ENCODE peak calls at places on chromosomes 6 and 20, in six cellular contexts. G, R, W, L, P and H are unnamed samples.

GRCh38 chr20:24480523-24480922 is 11.1 kb downstream of the SYNDIG1 start:
- DNase-seq in G (no peak), R (no peak), W (no peak), L (no peak), P (no peak), H (no peak)

GRCh38 chr20:12171927-12172581 is 254.4 kb downstream of the BTBD3 start:
- DNase-seq in G (peak; percentile 84), R (no peak), W (peak; percentile 24), L (no peak), P (no peak), H (no peak)

GRCh38 chr6:164942271-164942670 is 367.1 kb downstream of the C6orf118 start:
- DNase-seq in G (no peak), R (no peak), W (no peak), L (no peak), P (no peak), H (no peak)

GRCh38 chr6:131524695-131525336 is 48.2 kb upstream of the ARG1 start:
- DNase-seq in G (no peak), R (no peak), W (no peak), L (no peak), P (no peak), H (peak; percentile 42)

GRCh38 chr6:8478418-8478817 is 43.1 kb upstream of the SLC35B3 start:
- DNase-seq in G (no peak), R (no peak), W (no peak), L (no peak), P (no peak), H (no peak)

GRCh38 chr20:34112600-34113061 is 588 bp upstream of the EIF2S2 start:
- DNase-seq in G (peak; percentile 31), R (peak; percentile 56), W (peak; percentile 63), L (no peak), P (peak; percentile 56), H (peak; percentile 54)

GRCh38 chr6:88105741-88106340 is 58.2 kb downstream of the SPACA1 start:
- DNase-seq in G (no peak), R (no peak), W (no peak), L (no peak), P (no peak), H (no peak)

GRCh38 chr6:142361765-142362540 is 60.1 kb downstream of the ADGRG6 start:
- DNase-seq in G (peak; percentile 96), R (no peak), W (peak; percentile 86), L (no peak), P (no peak), H (no peak)

GRCh38 chr6:52388790-52389189 is 26.8 kb downstream of the PAQR8 start:
- DNase-seq in G (no peak), R (no peak), W (no peak), L (no peak), P (no peak), H (no peak)

GRCh38 chr6:118774596-118774995 is 119.4 kb upstream of the ASF1A start:
- DNase-seq in G (no peak), R (no peak), W (peak; percentile 48), L (no peak), P (no peak), H (no peak)

GRCh38 chr6:149806127-149806526 is 56.6 kb downstream of the PCMT1 start:
- DNase-seq in G (peak; percentile 31), R (no peak), W (peak; percentile 37), L (peak; percentile 7), P (no peak), H (peak; percentile 65)

GRCh38 chr6:157235600-157236039 is 87.7 kb downstream of the TMEM242 start:
- DNase-seq in G (peak; percentile 33), R (no peak), W (peak; percentile 87), L (no peak), P (peak; percentile 80), H (no peak)

GRCh38 chr6:12439296-12439695 is 149.1 kb downstream of the EDN1 start:
- DNase-seq in G (no peak), R (no peak), W (no peak), L (no peak), P (peak; percentile 94), H (no peak)

GRCh38 chr6:128365520-128366160 is 154.8 kb downstream of the PTPRK start:
- DNase-seq in G (no peak), R (no peak), W (no peak), L (no peak), P (no peak), H (no peak)

GRCh38 chr6:128367437-128367836 is 153.0 kb downstream of the PTPRK start:
- DNase-seq in G (no peak), R (no peak), W (no peak), L (no peak), P (no peak), H (no peak)

GRCh38 chr6:128370072-128370471 is 150.3 kb downstream of the PTPRK start:
- DNase-seq in G (peak; percentile 78), R (no peak), W (peak; percentile 88), L (no peak), P (no peak), H (no peak)

GRCh38 chr6:128371113-128371512 is 149.3 kb downstream of the PTPRK start:
- DNase-seq in G (no peak), R (no peak), W (no peak), L (no peak), P (no peak), H (no peak)

GRCh38 chr6:128368213-128369000 is 152.0 kb downstream of the PTPRK start:
- DNase-seq in G (no peak), R (no peak), W (peak; percentile 23), L (no peak), P (no peak), H (no peak)
- H3K4me1 ChIP-seq in G (no peaks in the 10 kb centered on the region), R (no peaks in the 10 kb centered on the region), W (peaks cover 17% of the 10 kb centered on the region), L (no peaks in the 10 kb centered on the region), P (no peaks in the 10 kb centered on the region), H (no peaks in the 10 kb centered on the region)

DNA sequence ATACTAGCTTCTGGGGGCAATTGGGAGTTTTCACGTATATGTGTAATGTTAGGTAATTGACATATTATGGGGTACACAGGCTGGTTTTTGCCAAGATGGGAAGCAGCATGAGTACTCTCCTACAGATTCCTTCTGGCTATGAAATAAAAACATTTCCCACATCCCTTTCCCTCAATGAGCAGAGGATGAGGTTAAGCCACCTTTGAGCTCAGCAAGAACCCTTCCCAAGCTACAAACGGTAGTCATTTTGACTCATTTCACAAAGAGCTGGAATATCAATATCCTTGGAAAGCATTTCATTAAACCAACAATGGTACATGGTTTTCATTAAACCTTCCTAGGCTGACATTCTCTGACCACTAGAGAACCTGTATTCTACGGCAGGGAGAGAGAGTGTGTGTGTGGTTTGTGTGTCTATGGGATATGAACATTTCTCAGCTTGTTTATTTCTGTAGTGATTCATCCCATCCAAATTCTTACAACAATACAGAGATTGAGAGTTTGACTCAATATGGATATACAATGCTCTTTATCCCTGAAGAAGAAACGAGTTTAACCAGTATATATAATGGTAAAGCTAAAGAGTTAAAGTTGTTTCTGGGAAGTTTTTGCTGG is 119.5 kb downstream of the ARHGAP18 start:
- DNase-seq in G (peak; percentile 99), R (no peak), W (peak; percentile 62), L (no peak), P (no peak), H (no peak)
- H3K4me2 ChIP-seq in G (peak overlapping the region; percentile 27), R (no peak overlapping the region), W (peak overlapping the region; percentile 31), L (no peak overlapping the region), P (no peak overlapping the region), H (no peak overlapping the region)

GRCh38 chr6:42142118-42142835 is at the start of gene C6orf132:
- DNase-seq in G (no peak), R (no peak), W (peak; percentile 79), L (no peak), P (peak; percentile 74), H (no peak)
- H3K4me1 ChIP-seq in G (peaks cover 17% of the 10 kb centered on the region), R (peaks cover 9% of the 10 kb centered on the region), W (peaks cover 24% of the 10 kb centered on the region), L (no peaks in the 10 kb centered on the region), P (peaks cover 21% of the 10 kb centered on the region), H (no peaks in the 10 kb centered on the region)

GRCh38 chr6:140039343-140039742 is 664.9 kb upstream of the CITED2 start:
- DNase-seq in G (no peak), R (no peak), W (no peak), L (no peak), P (no peak), H (no peak)

GRCh38 chr6:140032177-140032576 is 657.7 kb upstream of the CITED2 start:
- DNase-seq in G (no peak), R (no peak), W (peak; percentile 4), L (no peak), P (no peak), H (no peak)

GRCh38 chr6:140040391-140040790 is 665.9 kb upstream of the CITED2 start:
- DNase-seq in G (peak; percentile 71), R (no peak), W (peak; percentile 59), L (no peak), P (no peak), H (no peak)

GRCh38 chr6:140041056-140041455 is 666.6 kb upstream of the CITED2 start:
- DNase-seq in G (no peak), R (no peak), W (peak; percentile 9), L (no peak), P (no peak), H (no peak)

GRCh38 chr6:140036176-140036575 is 661.7 kb upstream of the CITED2 start:
- DNase-seq in G (no peak), R (no peak), W (no peak), L (no peak), P (no peak), H (no peak)
- H3K4me2 ChIP-seq in G (no peak overlapping the region), R (no peak overlapping the region), W (no peak overlapping the region), L (no peak overlapping the region), P (no peak overlapping the region), H (no peak overlapping the region)

GRCh38 chr6:36662380-36662779 is 16.1 kb upstream of the CDKN1A start:
- DNase-seq in G (no peak), R (no peak), W (no peak), L (peak; percentile 91), P (no peak), H (no peak)
- H3K4me1 ChIP-seq in G (peaks cover 13% of the 10 kb centered on the region), R (peaks cover 66% of the 10 kb centered on the region), W (peaks cover 36% of the 10 kb centered on the region), L (peaks cover 93% of the 10 kb centered on the region), P (peaks cover 7% of the 10 kb centered on the region), H (no peaks in the 10 kb centered on the region)